ENCODE peak calls at places on chromosomes 5 and 9, in six cellular contexts. D is K562, Q is HepG2, P is GM12878, S is endothelial cell of umbilical vein, O is A549. V is an unnamed sample.

GRCh38 chr5:51829691-51830090 is 446.4 kb downstream of the ISL1 start:
- DNase-seq in D (no peak), Q (no peak), P (no peak), S (peak; percentile 87), O (no peak), V (no peak)

GRCh38 chr5:93017854-93018253 is 563.2 kb downstream of the NR2F1-AS1 start:
- DNase-seq in D (no peak), Q (no peak), P (no peak), S (no peak), O (no peak), V (no peak)

GRCh38 chr9:125674981-125675973 is 31.7 kb downstream of the MAPKAP1 start:
- DNase-seq in D (no peak), Q (peak; percentile 51), P (no peak), S (peak; percentile 89), O (peak; percentile 53), V (no peak)

GRCh38 chr9:106878943-106879916 is 16.3 kb downstream of the ZNF462 start:
- DNase-seq in D (no peak), Q (no peak), P (no peak), S (peak; percentile 85), O (no peak), V (no peak)

GRCh38 chr9:136570191-136570845 is 24.5 kb upstream of the NOTCH1 start:
- DNase-seq in D (no peak), Q (no peak), P (no peak), S (no peak), O (no peak), V (no peak)

GRCh38 chr5:161414037-161414436 is 132.5 kb downstream of the GABRB2 start:
- DNase-seq in D (no peak), Q (no peak), P (no peak), S (no peak), O (no peak), V (no peak)

GRCh38 chr9:123640792-123641222 is 284.8 kb downstream of the CRB2 start:
- DNase-seq in D (no peak), Q (no peak), P (peak; percentile 57), S (no peak), O (no peak), V (no peak)

GRCh38 chr9:99823392-99824377 is 2.0 kb downstream of the NR4A3 start:
- DNase-seq in D (peak; percentile 31), Q (no peak), P (no peak), S (peak; percentile 48), O (peak; percentile 57), V (peak; percentile 14)

GRCh38 chr5:84382363-84383295 is 2.1 kb downstream of the EDIL3 start:
- DNase-seq in D (no peak), Q (no peak), P (no peak), S (peak; percentile 66), O (no peak), V (peak; percentile 69)

GRCh38 chr9:92896037-92896436 is 18.2 kb upstream of the ZNF484 start:
- DNase-seq in D (no peak), Q (no peak), P (no peak), S (no peak), O (no peak), V (no peak)

GRCh38 chr5:107289030-107289714 is 381.6 kb downstream of the EFNA5 start:
- DNase-seq in D (no peak), Q (no peak), P (peak; percentile 91), S (no peak), O (no peak), V (no peak)

GRCh38 chr5:57551974-57552537 is 69.4 kb upstream of the ACTBL2 start:
- DNase-seq in D (no peak), Q (no peak), P (no peak), S (no peak), O (no peak), V (no peak)

GRCh38 chr5:93512799-93513198 is 68.2 kb downstream of the NR2F1-AS1 start:
- DNase-seq in D (no peak), Q (no peak), P (no peak), S (peak; percentile 95), O (no peak), V (no peak)

GRCh38 chr5:33608476-33609026 is 167.8 kb downstream of the TARS1 start:
- DNase-seq in D (no peak), Q (no peak), P (no peak), S (no peak), O (no peak), V (no peak)

GRCh38 chr5:134370306-134370870 is 981 bp upstream of the UBE2B start:
- DNase-seq in D (peak; percentile 9), Q (no peak), P (no peak), S (no peak), O (no peak), V (no peak)

GRCh38 chr5:76513486-76513885 is 109.7 kb downstream of the F2RL2 start:
- DNase-seq in D (no peak), Q (no peak), P (no peak), S (no peak), O (no peak), V (no peak)

GRCh38 chr5:80915716-80916115 is 44.4 kb upstream of the RASGRF2 start:
- DNase-seq in D (no peak), Q (no peak), P (no peak), S (no peak), O (no peak), V (no peak)

GRCh38 chr5:156543348-156543747 is 216.4 kb downstream of the SGCD start:
- DNase-seq in D (no peak), Q (no peak), P (no peak), S (no peak), O (no peak), V (no peak)

GRCh38 chr5:103364074-103364473 is 105.5 kb downstream of the MACIR start:
- DNase-seq in D (no peak), Q (no peak), P (no peak), S (no peak), O (no peak), V (no peak)

GRCh38 chr9:33170464-33171156 is 3.5 kb upstream of the B4GALT1 start:
- DNase-seq in D (no peak), Q (no peak), P (no peak), S (no peak), O (no peak), V (peak; percentile 81)

GRCh38 chr9:108746864-108747263 is 108.9 kb downstream of the ACTL7B start:
- DNase-seq in D (no peak), Q (peak; percentile 57), P (no peak), S (no peak), O (no peak), V (no peak)

GRCh38 chr5:10762178-10762775 is 1.2 kb upstream of the DAP start:
- DNase-seq in D (no peak), Q (no peak), P (no peak), S (peak; percentile 61), O (no peak), V (peak; percentile 34)

GRCh38 chr5:52794519-52794918 is 6.8 kb downstream of the ITGA1 start:
- DNase-seq in D (no peak), Q (peak; percentile 83), P (no peak), S (no peak), O (no peak), V (no peak)

GRCh38 chr9:101536938-101537337 is 3.3 kb downstream of the RNF20 start:
- DNase-seq in D (no peak), Q (peak; percentile 12), P (no peak), S (peak; percentile 37), O (no peak), V (peak; percentile 42)

GRCh38 chr9:18473551-18474279 is at the start of gene ADAMTSL1:
- DNase-seq in D (no peak), Q (no peak), P (no peak), S (peak; percentile 93), O (no peak), V (no peak)

GRCh38 chr5:176446884-176447537 is 1.2 kb upstream of the FAF2 start:
- DNase-seq in D (peak; percentile 24), Q (no peak), P (no peak), S (peak; percentile 35), O (no peak), V (no peak)

GRCh38 chr9:104927912-104928740 is at the start of gene ABCA1:
- DNase-seq in D (peak; percentile 32), Q (peak; percentile 85), P (no peak), S (peak; percentile 82), O (peak; percentile 79), V (peak; percentile 93)
- TF ChIP-seq POLR2A in D (no peak), Q (peak; percentile 81), P (no peak), S (no peak), O (peak; percentile 13), V (peak; percentile 90)

DNA sequence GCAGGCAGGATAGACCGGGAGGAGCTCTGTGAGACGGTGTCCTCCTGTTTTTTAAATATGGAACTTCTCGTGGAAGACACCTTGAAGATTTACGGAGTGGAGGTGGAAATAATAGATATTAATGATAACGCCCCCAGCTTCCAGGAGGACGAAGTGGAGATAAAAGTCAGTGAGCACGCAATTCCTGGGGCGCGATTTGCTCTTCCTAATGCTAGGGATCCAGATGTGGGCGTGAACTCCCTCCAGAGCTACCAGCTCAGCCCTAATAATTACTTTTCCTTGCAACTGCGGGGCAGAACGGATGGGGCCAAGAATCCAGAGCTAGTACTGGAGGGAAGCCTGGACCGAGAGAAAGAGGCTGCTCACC is 621 bp downstream of the PCDHGA11 start:
- DNase-seq in D (no peak), Q (no peak), P (no peak), S (no peak), O (no peak), V (no peak)
- H3K4me3 ChIP-seq in D (peak overlapping the region; percentile 17), Q (no peak overlapping the region), P (peak overlapping the region; percentile 76), S (peak overlapping the region; percentile 66), O (no peak overlapping the region), V (peak overlapping the region; percentile 61)

DNA sequence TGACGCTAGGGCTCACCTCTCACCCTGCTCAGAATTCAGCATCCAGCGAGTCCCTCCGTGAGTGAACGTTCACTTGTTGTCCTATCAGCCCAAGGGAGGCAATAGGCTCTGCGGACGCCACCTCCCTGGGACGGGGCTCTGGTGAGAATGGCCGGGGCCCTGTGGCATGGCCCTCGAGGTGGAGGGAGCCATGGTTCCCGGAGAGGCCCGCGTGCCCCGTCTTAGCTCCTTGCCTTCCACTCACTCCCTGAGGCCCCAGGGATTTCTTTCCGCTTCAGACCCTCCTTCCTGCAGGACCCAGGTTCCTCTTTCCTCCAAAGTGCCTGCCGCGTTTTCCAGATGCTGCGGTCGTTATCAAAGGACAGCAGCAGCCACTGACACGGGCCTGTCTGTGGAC is 21.5 kb downstream of the EXOC3 start:
- DNase-seq in D (no peak), Q (no peak), P (no peak), S (no peak), O (no peak), V (no peak)
- TF ChIP-seq MYC in D (no peak), Q (no peak), P (no peak), S (no peak), O (no peak), V (no peak)

DNA sequence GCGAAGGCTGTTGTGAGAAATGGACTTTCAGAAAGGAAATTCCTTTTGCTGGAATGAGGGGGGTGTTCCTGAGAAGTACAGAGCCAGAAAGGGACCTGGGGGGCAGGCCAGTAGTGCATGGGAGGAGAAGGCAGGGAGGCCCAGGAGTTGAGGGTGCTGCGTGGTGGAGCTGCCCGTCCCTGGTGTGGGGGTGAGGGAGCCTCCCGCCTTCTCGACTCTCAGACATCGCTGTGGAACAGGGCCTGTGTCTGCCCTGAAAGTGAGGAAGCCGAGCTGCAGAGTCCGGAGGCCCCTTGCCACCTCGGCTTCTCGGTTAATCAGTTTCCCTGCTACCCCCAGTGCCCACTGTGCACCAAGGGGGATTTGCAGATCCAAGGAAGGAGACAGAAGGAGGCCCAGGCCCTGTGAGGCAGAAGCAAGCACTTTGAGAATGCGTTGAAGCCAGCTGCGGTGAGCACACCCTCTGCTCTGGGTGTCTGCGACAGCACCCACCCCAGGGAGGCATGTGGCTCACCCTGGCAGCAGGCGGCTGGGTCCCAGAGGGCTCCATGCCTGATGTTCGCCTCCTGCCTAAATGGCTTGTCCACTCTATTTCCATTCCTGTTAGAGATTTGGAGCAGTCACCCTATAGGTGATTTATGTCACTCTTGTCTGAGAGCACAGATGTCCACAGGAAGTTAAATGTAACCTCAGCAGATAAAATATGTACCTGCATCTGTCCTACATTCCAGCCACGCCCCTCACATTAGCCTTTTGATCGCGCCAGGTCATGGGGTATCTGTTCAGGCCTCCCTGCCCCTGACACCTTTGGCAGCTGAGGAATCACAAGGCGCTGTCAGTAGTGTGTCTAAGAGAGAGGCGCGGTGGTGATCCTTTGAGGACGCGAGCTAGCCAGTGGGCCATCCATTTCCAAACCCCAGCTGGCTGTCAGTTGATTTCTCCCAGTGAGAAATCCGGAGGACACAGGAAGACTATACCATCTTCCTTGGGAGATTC is 28.3 kb downstream of the PTGES2 start:
- DNase-seq in D (peak; percentile 46), Q (no peak), P (no peak), S (no peak), O (no peak), V (no peak)
- TF ChIP-seq POLR2A in D (no peak), Q (no peak), P (no peak), S (no peak), O (no peak), V (no peak)

V was measured in NB4.